ENCODE peak calls at places on chromosomes 7 and 10, in six cellular contexts. W, C, F, M, O and J are unnamed samples.

GRCh38 chr7:128318696-128319095 is 25.0 kb downstream of the RBM28 start:
- DNase-seq in F (no peak), M (no peak), W (no peak), O (no peak), C (no peak), J (no peak)

GRCh38 chr7:69683002-69683401 is 84.7 kb downstream of the AUTS2 start:
- DNase-seq in O (no peak), W (no peak), C (no peak), M (peak; percentile 26), F (no peak), J (no peak)

GRCh38 chr7:22728416-22729029 is 1.5 kb downstream of the IL6 start:
- DNase-seq in W (peak; percentile 47), O (no peak), C (no peak), M (no peak), F (no peak), J (no peak)

GRCh38 chr10:128080641-128081040 is 45.6 kb downstream of the MKI67 start:
- DNase-seq in C (no peak), F (no peak), W (no peak), O (no peak), M (no peak), J (peak; percentile 19)

GRCh38 chr7:45645141-45645969 is 71.2 kb downstream of the ADCY1 start:
- DNase-seq in O (no peak), C (no peak), F (no peak), W (no peak), M (peak; percentile 9), J (no peak)

GRCh38 chr10:24706479-24707118 is 17.1 kb downstream of the ARHGAP21 start:
- DNase-seq in C (peak; percentile 27), W (peak; percentile 66), M (no peak), O (peak; percentile 42), F (no peak), J (no peak)

GRCh38 chr10:113058175-113058961 is 108.3 kb downstream of the TCF7L2 start:
- DNase-seq in W (no peak), F (no peak), O (peak; percentile 44), M (no peak), C (peak; percentile 46), J (no peak)

GRCh38 chr7:17406756-17407155 is 108.3 kb downstream of the AHR start:
- DNase-seq in W (no peak), F (no peak), C (no peak), O (no peak), M (no peak), J (peak; percentile 28)

GRCh38 chr10:29691564-29692064 is 56.8 kb upstream of the SVIL start:
- DNase-seq in C (no peak), F (no peak), W (no peak), O (peak; percentile 69), M (no peak), J (no peak)

GRCh38 chr10:26950934-26951333 is 90.2 kb upstream of the ABI1 start:
- DNase-seq in C (no peak), W (no peak), M (no peak), O (no peak), F (no peak), J (no peak)

GRCh38 chr10:125375210-125375609 is 214.8 kb upstream of the CTBP2 start:
- DNase-seq in M (no peak), W (no peak), F (no peak), O (no peak), C (no peak), J (no peak)

GRCh38 chr7:140778975-140779374 is 82.5 kb downstream of the NDUFB2 start:
- DNase-seq in F (no peak), W (no peak), O (no peak), C (no peak), M (no peak), J (no peak)

GRCh38 chr7:27636326-27637006 is 26.2 kb downstream of the HIBADH start:
- DNase-seq in F (peak; percentile 23), M (no peak), W (no peak), C (no peak), O (no peak), J (no peak)

GRCh38 chr7:155416646-155417380 is 41.1 kb upstream of the EN2 start:
- DNase-seq in F (no peak), C (no peak), O (no peak), M (no peak), W (no peak), J (no peak)

GRCh38 chr10:1169186-1169885 is 113.2 kb downstream of the WDR37 start:
- DNase-seq in W (no peak), O (no peak), M (no peak), C (no peak), F (no peak), J (peak; percentile 58)

GRCh38 chr7:82674319-82674718 is 230.7 kb upstream of the CACNA2D1 start:
- DNase-seq in F (no peak), C (no peak), W (no peak), O (no peak), M (no peak), J (no peak)

GRCh38 chr10:120475844-120476791 is 19.1 kb downstream of the PLPP4 start:
- DNase-seq in W (no peak), M (no peak), F (no peak), C (peak; percentile 9), O (no peak), J (no peak)

GRCh38 chr10:88995156-88995876 is 4.7 kb downstream of the FAS start:
- DNase-seq in O (no peak), M (no peak), W (no peak), C (no peak), F (no peak), J (no peak)

GRCh38 chr7:1059200-1060091 is 15.1 kb downstream of the GPR146 start:
- DNase-seq in F (no peak), C (peak; percentile 56), O (peak; percentile 71), W (no peak), M (peak; percentile 74), J (peak; percentile 80)

GRCh38 chr7:107628461-107629064 is 32.1 kb upstream of the SLC26A4 start:
- DNase-seq in M (no peak), W (no peak), F (no peak), O (no peak), C (no peak), J (no peak)

GRCh38 chr10:99976886-99977391 is 32.8 kb downstream of the DNMBP start:
- DNase-seq in O (no peak), M (no peak), C (no peak), W (peak; percentile 55), F (peak; percentile 30), J (no peak)

GRCh38 chr10:51377932-51378206 is 303.6 kb downstream of the PRKG1 start:
- DNase-seq in O (no peak), F (no peak), W (no peak), C (no peak), M (no peak), J (no peak)

GRCh38 chr10:93436577-93436976 is 45.6 kb downstream of the MYOF start:
- DNase-seq in M (no peak), O (no peak), W (no peak), C (peak; percentile 31), F (peak; percentile 69), J (no peak)

GRCh38 chr10:8061274-8062211 is 7.1 kb downstream of the GATA3 start:
- DNase-seq in F (no peak), O (no peak), W (no peak), M (no peak), C (no peak), J (peak; percentile 66)

GRCh38 chr10:34102237-34102673 is 712.8 kb downstream of the PARD3 start:
- DNase-seq in W (no peak), O (peak; percentile 59), F (peak; percentile 56), M (no peak), C (peak; percentile 35), J (no peak)
- TF ChIP-seq EP300 in W (no peak), O (no peak), F (no peak), M (no peak), C (no peak), J (no peak)

GRCh38 chr7:101306307-101306706 is 15.3 kb downstream of the IFT22 start:
- DNase-seq in M (no peak), W (no peak), C (no peak), F (no peak), O (no peak), J (no peak)

GRCh38 chr7:101302641-101303101 is 18.9 kb downstream of the IFT22 start:
- DNase-seq in F (no peak), W (no peak), M (no peak), C (no peak), O (peak; percentile 44), J (no peak)

GRCh38 chr7:101303102-101303701 is 18.4 kb downstream of the IFT22 start:
- DNase-seq in C (no peak), O (peak; percentile 56), F (no peak), M (no peak), W (no peak), J (no peak)

GRCh38 chr7:101308245-101309085 is 13.1 kb downstream of the IFT22 start:
- DNase-seq in C (peak; percentile 85), M (peak; percentile 87), W (peak; percentile 81), O (peak; percentile 80), F (no peak), J (peak; percentile 88)
- H3K4me3 ChIP-seq in C (peak overlapping the region; percentile 45), M (peak overlapping the region; percentile 43), W (peak overlapping the region; percentile 81), O (peak overlapping the region; percentile 37), F (peak overlapping the region; percentile 39), J (peak overlapping the region; percentile 54)

DNA sequence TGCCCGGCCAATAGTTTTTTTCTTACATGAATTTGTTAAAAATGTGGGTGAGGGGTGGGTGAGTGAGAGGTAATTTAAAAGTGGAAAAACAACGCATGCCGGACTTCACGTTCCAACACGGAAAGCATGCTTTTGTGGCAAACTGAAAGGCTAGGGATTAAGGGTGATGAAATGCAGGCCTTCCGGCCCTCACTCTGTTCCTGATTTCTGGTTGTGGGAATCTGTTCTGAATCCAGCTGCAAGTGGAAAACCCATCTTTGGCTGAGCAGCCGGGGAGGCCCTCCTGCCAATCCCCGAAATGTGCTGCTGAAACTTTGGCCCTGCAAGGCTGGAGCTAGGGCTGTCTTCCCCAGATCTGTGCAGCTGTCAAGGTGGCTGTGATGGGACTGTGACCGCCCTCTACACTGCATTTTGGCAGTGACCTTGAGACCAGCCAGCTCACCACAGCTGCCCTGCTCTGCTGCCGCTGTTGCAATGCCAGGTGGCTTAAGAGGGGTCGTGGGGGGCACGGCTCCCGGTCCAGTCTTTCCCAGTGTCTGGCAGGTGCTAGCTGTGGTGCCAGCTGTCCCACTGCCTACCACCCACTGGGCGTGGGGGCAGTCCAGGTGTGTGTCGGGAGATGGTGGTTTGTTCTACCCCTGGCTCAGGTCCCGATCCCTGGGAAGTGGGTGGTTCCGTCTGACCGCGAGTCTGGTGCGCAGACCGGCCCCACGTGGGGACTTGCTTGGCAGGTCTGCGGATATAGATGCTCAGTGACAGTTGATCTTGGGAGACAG is 39.0 kb downstream of the TET1 start:
- DNase-seq in O (peak; percentile 58), F (no peak), M (peak; percentile 55), C (peak; percentile 19), W (no peak), J (no peak)
- TF ChIP-seq EP300 in O (no peak), F (no peak), M (no peak), C (no peak), W (no peak), J (no peak)

GRCh38 chr7:112226701-112227276 is 20.3 kb downstream of the ZNF277 start:
- DNase-seq in F (no peak), C (no peak), O (no peak), M (no peak), W (no peak), J (no peak)

GRCh38 chr7:112224186-112224585 is 17.7 kb downstream of the ZNF277 start:
- DNase-seq in C (no peak), M (no peak), F (no peak), W (no peak), O (no peak), J (peak; percentile 18)

GRCh38 chr7:112228632-112229031 is 22.1 kb downstream of the ZNF277 start:
- DNase-seq in O (no peak), M (no peak), F (no peak), C (no peak), W (no peak), J (no peak)

GRCh38 chr7:112223310-112223709 is 16.8 kb downstream of the ZNF277 start:
- DNase-seq in W (no peak), O (no peak), M (no peak), C (no peak), F (no peak), J (no peak)

GRCh38 chr7:112225006-112225405 is 18.5 kb downstream of the ZNF277 start:
- DNase-seq in O (no peak), F (no peak), M (no peak), W (no peak), C (no peak), J (no peak)
- H3K4me3 ChIP-seq in O (no peak overlapping the region), F (no peak overlapping the region), M (no peak overlapping the region), W (no peak overlapping the region), C (no peak overlapping the region), J (no peak overlapping the region)